ENCODE peak calls at places on chromosomes 7 and 10, in nine cellular contexts. One of them, this sample, is unnamed.

GRCh38 chr10:56823849-56824248 is 462.8 kb upstream of the ZWINT start:
- DNase-seq in fibroblast of the aortic adventitia: no peak
- DNase-seq in lower leg skin: no peak
- DNase-seq in foreskin fibroblast: no peak
- DNase-seq in uterus: no peak
- DNase-seq in AG09309: no peak
- DNase-seq in fibroblast of villous mesenchyme: no peak
- DNase-seq in astrocyte of the cerebellum: no peak
- DNase-seq in retinal pigment epithelial cell: no peak
- DNase-seq in this sample: no peak

GRCh38 chr10:108039821-108040584 is 875.5 kb upstream of the SORCS1 start:
- DNase-seq in astrocyte of the cerebellum: no peak
- DNase-seq in uterus: no peak
- DNase-seq in fibroblast of villous mesenchyme: no peak
- DNase-seq in lower leg skin: no peak
- DNase-seq in AG09309: no peak
- DNase-seq in foreskin fibroblast: no peak
- DNase-seq in retinal pigment epithelial cell: no peak
- DNase-seq in fibroblast of the aortic adventitia: no peak
- DNase-seq in this sample: no peak

GRCh38 chr7:82382276-82382675 is 61.3 kb downstream of the CACNA2D1 start:
- DNase-seq in AG09309: no peak
- DNase-seq in retinal pigment epithelial cell: no peak
- DNase-seq in uterus: no peak
- DNase-seq in fibroblast of villous mesenchyme: no peak
- DNase-seq in foreskin fibroblast: no peak
- DNase-seq in fibroblast of the aortic adventitia: no peak
- DNase-seq in astrocyte of the cerebellum: no peak
- DNase-seq in lower leg skin: no peak
- DNase-seq in this sample: no peak

GRCh38 chr7:2307690-2308107 is 6.5 kb downstream of the SNX8 start:
- DNase-seq in uterus: no peak
- DNase-seq in AG09309: no peak
- DNase-seq in foreskin fibroblast: no peak
- DNase-seq in fibroblast of the aortic adventitia: no peak
- DNase-seq in retinal pigment epithelial cell: no peak
- DNase-seq in fibroblast of villous mesenchyme: no peak
- DNase-seq in lower leg skin: no peak
- DNase-seq in astrocyte of the cerebellum: no peak
- DNase-seq in this sample: no peak

GRCh38 chr10:28845009-28845682 is 167.8 kb downstream of the BAMBI start:
- DNase-seq in foreskin fibroblast: no peak
- DNase-seq in uterus: no peak
- DNase-seq in astrocyte of the cerebellum: no peak
- DNase-seq in retinal pigment epithelial cell: peak; percentile 85
- DNase-seq in fibroblast of villous mesenchyme: peak; percentile 75
- DNase-seq in AG09309: no peak
- DNase-seq in fibroblast of the aortic adventitia: peak; percentile 77
- DNase-seq in lower leg skin: no peak
- DNase-seq in this sample: no peak

GRCh38 chr10:121267236-121268003 is 330.8 kb downstream of the FGFR2 start:
- DNase-seq in lower leg skin: no peak
- DNase-seq in fibroblast of the aortic adventitia: no peak
- DNase-seq in fibroblast of villous mesenchyme: no peak
- DNase-seq in AG09309: no peak
- DNase-seq in uterus: no peak
- DNase-seq in retinal pigment epithelial cell: no peak
- DNase-seq in astrocyte of the cerebellum: no peak
- DNase-seq in foreskin fibroblast: no peak
- DNase-seq in this sample: no peak

GRCh38 chr7:4861227-4861626 is 603 bp downstream of the PAPOLB start:
- DNase-seq in foreskin fibroblast: no peak
- DNase-seq in fibroblast of the aortic adventitia: no peak
- DNase-seq in astrocyte of the cerebellum: no peak
- DNase-seq in uterus: no peak
- DNase-seq in fibroblast of villous mesenchyme: no peak
- DNase-seq in AG09309: no peak
- DNase-seq in lower leg skin: no peak
- DNase-seq in retinal pigment epithelial cell: no peak
- DNase-seq in this sample: no peak

GRCh38 chr10:113335603-113336002 is 217.2 kb upstream of the HABP2 start:
- DNase-seq in astrocyte of the cerebellum: no peak
- DNase-seq in foreskin fibroblast: peak; percentile 69
- DNase-seq in retinal pigment epithelial cell: no peak
- DNase-seq in lower leg skin: no peak
- DNase-seq in fibroblast of villous mesenchyme: peak; percentile 10
- DNase-seq in fibroblast of the aortic adventitia: peak; percentile 49
- DNase-seq in AG09309: no peak
- DNase-seq in uterus: no peak
- DNase-seq in this sample: no peak

GRCh38 chr7:130996841-130997231 is 262.8 kb upstream of the KLF14 start:
- DNase-seq in uterus: no peak
- DNase-seq in retinal pigment epithelial cell: no peak
- DNase-seq in fibroblast of the aortic adventitia: peak; percentile 58
- DNase-seq in astrocyte of the cerebellum: no peak
- DNase-seq in foreskin fibroblast: no peak
- DNase-seq in lower leg skin: no peak
- DNase-seq in fibroblast of villous mesenchyme: peak; percentile 90
- DNase-seq in AG09309: no peak
- DNase-seq in this sample: no peak

GRCh38 chr10:88986549-88987242 is 3.9 kb upstream of the FAS start:
- DNase-seq in uterus: no peak
- DNase-seq in foreskin fibroblast: peak; percentile 29
- DNase-seq in astrocyte of the cerebellum: no peak
- DNase-seq in fibroblast of villous mesenchyme: peak; percentile 69
- DNase-seq in fibroblast of the aortic adventitia: peak; percentile 69
- DNase-seq in retinal pigment epithelial cell: no peak
- DNase-seq in lower leg skin: no peak
- DNase-seq in AG09309: no peak
- DNase-seq in this sample: no peak

GRCh38 chr7:95863-96260 is 96.5 kb upstream of the FAM20C start:
- DNase-seq in fibroblast of the aortic adventitia: peak; percentile 48
- DNase-seq in lower leg skin: no peak
- DNase-seq in astrocyte of the cerebellum: no peak
- DNase-seq in foreskin fibroblast: no peak
- DNase-seq in fibroblast of villous mesenchyme: no peak
- DNase-seq in retinal pigment epithelial cell: no peak
- DNase-seq in AG09309: no peak
- DNase-seq in uterus: no peak
- DNase-seq in this sample: no peak

GRCh38 chr10:84054743-84055142 is 84.6 kb upstream of the GHITM start:
- DNase-seq in lower leg skin: no peak
- DNase-seq in fibroblast of the aortic adventitia: no peak
- DNase-seq in uterus: no peak
- DNase-seq in astrocyte of the cerebellum: no peak
- DNase-seq in fibroblast of villous mesenchyme: no peak
- DNase-seq in AG09309: no peak
- DNase-seq in retinal pigment epithelial cell: no peak
- DNase-seq in foreskin fibroblast: no peak
- DNase-seq in this sample: no peak

GRCh38 chr10:97131702-97132101 is 54.1 kb downstream of the SLIT1 start:
- DNase-seq in uterus: no peak
- DNase-seq in AG09309: peak; percentile 10
- DNase-seq in fibroblast of villous mesenchyme: peak; percentile 6
- DNase-seq in fibroblast of the aortic adventitia: peak; percentile 11
- DNase-seq in foreskin fibroblast: no peak
- DNase-seq in astrocyte of the cerebellum: peak; percentile 11
- DNase-seq in lower leg skin: no peak
- DNase-seq in retinal pigment epithelial cell: no peak
- DNase-seq in this sample: no peak

GRCh38 chr10:30833625-30833970 is 198.1 kb downstream of the ZNF438 start:
- DNase-seq in fibroblast of villous mesenchyme: no peak
- DNase-seq in astrocyte of the cerebellum: no peak
- DNase-seq in fibroblast of the aortic adventitia: no peak
- DNase-seq in foreskin fibroblast: no peak
- DNase-seq in AG09309: no peak
- DNase-seq in retinal pigment epithelial cell: no peak
- DNase-seq in lower leg skin: no peak
- DNase-seq in uterus: no peak
- DNase-seq in this sample: no peak

GRCh38 chr10:130934333-130935035 is 377.0 kb downstream of the TCERG1L start:
- DNase-seq in astrocyte of the cerebellum: no peak
- DNase-seq in lower leg skin: no peak
- DNase-seq in AG09309: no peak
- DNase-seq in fibroblast of villous mesenchyme: no peak
- DNase-seq in uterus: no peak
- DNase-seq in foreskin fibroblast: no peak
- DNase-seq in fibroblast of the aortic adventitia: no peak
- DNase-seq in retinal pigment epithelial cell: no peak
- DNase-seq in this sample: no peak

GRCh38 chr7:30148951-30149459 is 14.2 kb downstream of the MTURN start:
- DNase-seq in fibroblast of villous mesenchyme: no peak
- DNase-seq in foreskin fibroblast: no peak
- DNase-seq in fibroblast of the aortic adventitia: no peak
- DNase-seq in lower leg skin: peak; percentile 55
- DNase-seq in AG09309: no peak
- DNase-seq in uterus: no peak
- DNase-seq in retinal pigment epithelial cell: no peak
- DNase-seq in astrocyte of the cerebellum: no peak
- DNase-seq in this sample: no peak

GRCh38 chr7:143458263-143458662 is 15.0 kb downstream of the TAS2R60 start:
- DNase-seq in fibroblast of the aortic adventitia: peak; percentile 65
- DNase-seq in fibroblast of villous mesenchyme: no peak
- DNase-seq in lower leg skin: no peak
- DNase-seq in retinal pigment epithelial cell: no peak
- DNase-seq in foreskin fibroblast: peak; percentile 80
- DNase-seq in astrocyte of the cerebellum: no peak
- DNase-seq in AG09309: peak; percentile 67
- DNase-seq in uterus: no peak
- DNase-seq in this sample: no peak

DNA sequence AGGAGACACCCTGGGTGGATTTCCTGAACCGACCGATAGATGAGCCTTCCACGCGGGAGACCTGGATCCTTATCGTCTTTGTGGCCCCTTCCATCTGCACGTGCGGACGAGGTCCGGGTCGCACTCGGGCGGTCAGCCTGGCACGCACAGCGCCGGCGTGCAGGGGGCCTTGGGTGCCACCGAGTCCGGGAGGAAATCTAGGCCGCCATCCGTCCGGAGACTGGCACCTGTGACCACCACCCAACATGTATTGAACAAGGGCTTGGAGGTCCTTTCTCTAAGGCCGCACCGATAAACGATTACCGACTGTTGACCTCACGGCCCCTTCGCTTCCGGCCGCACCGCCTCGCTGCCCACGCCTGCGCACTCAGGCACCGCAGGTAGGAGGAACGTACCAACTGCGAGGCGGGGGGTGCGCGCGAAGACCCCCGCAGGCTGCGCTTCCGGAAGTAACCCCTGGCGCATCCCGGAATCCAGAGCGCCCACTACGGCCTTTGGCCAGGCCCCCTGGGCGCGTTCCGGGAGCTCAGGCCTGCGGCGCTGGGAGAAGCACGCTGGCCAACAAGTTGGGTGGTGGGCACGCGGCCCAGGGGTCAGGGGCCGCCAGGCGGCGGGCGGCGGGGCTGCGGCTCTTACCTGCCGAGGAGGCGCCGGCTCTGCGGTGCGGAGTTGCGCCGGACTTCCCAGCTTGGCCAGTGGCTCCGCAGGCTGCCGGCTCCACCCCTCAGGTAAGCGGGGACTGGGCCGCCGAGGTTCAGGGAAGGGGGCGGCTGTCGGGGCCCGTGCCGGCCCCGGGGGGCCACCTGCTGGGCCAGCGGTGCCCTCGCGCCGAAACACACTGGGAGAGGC is at the start of the genes ACTR3C and LRRC61:
- DNase-seq in lower leg skin: no peak
- DNase-seq in foreskin fibroblast: no peak
- DNase-seq in AG09309: no peak
- DNase-seq in uterus: peak; percentile 48
- DNase-seq in astrocyte of the cerebellum: no peak
- DNase-seq in fibroblast of villous mesenchyme: no peak
- DNase-seq in fibroblast of the aortic adventitia: no peak
- DNase-seq in retinal pigment epithelial cell: no peak
- DNase-seq in this sample: no peak
- TF ChIP-seq CTCF in lower leg skin: no peak
- TF ChIP-seq CTCF in foreskin fibroblast: no peak
- TF ChIP-seq CTCF in AG09309: no peak
- TF ChIP-seq CTCF in uterus: no peak
- TF ChIP-seq CTCF in astrocyte of the cerebellum: no peak
- TF ChIP-seq CTCF in fibroblast of villous mesenchyme: no peak
- TF ChIP-seq CTCF in fibroblast of the aortic adventitia: no peak
- TF ChIP-seq CTCF in retinal pigment epithelial cell: no peak
- TF ChIP-seq CTCF in this sample: peak; percentile 40

GRCh38 chr7:43834463-43835251 is 34.7 kb downstream of the MRPS24 start:
- DNase-seq in AG09309: no peak
- DNase-seq in retinal pigment epithelial cell: no peak
- DNase-seq in astrocyte of the cerebellum: no peak
- DNase-seq in fibroblast of villous mesenchyme: peak; percentile 39
- DNase-seq in fibroblast of the aortic adventitia: peak; percentile 21
- DNase-seq in lower leg skin: no peak
- DNase-seq in foreskin fibroblast: no peak
- DNase-seq in uterus: no peak
- DNase-seq in this sample: peak; percentile 40
- H3K4me3 ChIP-seq in AG09309: no peak overlapping the region
- H3K4me3 ChIP-seq in retinal pigment epithelial cell: no peak overlapping the region
- H3K4me3 ChIP-seq in astrocyte of the cerebellum: no peak overlapping the region
- H3K4me3 ChIP-seq in fibroblast of villous mesenchyme: peak overlapping the region; percentile 21
- H3K4me3 ChIP-seq in fibroblast of the aortic adventitia: no peak overlapping the region
- H3K4me3 ChIP-seq in lower leg skin: no peak overlapping the region
- H3K4me3 ChIP-seq in foreskin fibroblast: no peak overlapping the region
- H3K4me3 ChIP-seq in uterus: no peak overlapping the region
- H3K4me3 ChIP-seq in this sample: peak overlapping the region; percentile 41

DNA sequence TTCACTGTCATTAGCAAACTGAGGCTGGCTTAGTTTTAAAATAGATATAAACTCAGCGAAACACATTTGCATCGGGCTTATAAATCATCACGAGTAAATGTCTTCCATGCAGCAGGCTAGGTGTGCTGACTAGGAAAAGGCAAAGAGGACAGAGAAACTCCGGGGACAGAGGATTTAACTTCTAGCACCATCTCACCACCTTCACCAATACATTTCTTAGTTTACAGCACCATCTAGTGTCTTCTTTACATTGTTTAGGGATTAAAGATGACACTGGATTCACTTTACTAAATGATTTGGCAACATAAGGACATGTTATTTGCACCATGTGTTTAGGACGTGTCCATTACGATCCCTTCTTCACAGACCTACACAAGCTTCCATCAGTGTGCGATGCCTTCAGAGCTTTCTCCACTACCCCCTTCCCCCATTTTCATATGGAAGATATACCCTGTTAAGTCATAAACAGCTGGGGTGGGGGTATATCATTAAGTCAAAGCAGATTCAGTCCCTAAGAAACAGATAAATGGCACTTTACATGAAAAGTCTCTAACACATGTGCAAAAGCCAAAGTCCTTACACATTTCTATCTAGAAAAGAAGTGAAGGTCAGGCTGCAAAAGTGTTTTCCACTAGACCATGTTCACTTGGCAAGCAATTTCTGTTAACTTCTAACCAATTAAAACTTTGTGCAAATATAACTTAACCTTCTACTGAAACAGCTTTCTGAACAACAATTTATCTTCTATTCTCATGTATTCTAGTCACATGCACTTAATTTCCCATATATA is 103.3 kb downstream of the GRB10 start:
- DNase-seq in foreskin fibroblast: peak; percentile 49
- DNase-seq in fibroblast of the aortic adventitia: peak; percentile 57
- DNase-seq in retinal pigment epithelial cell: no peak
- DNase-seq in uterus: no peak
- DNase-seq in fibroblast of villous mesenchyme: peak; percentile 63
- DNase-seq in lower leg skin: no peak
- DNase-seq in astrocyte of the cerebellum: no peak
- DNase-seq in AG09309: no peak
- DNase-seq in this sample: no peak
- TF ChIP-seq CTCF in foreskin fibroblast: no peak
- TF ChIP-seq CTCF in fibroblast of the aortic adventitia: peak; percentile 23
- TF ChIP-seq CTCF in retinal pigment epithelial cell: peak; percentile 6
- TF ChIP-seq CTCF in uterus: peak; percentile 47
- TF ChIP-seq CTCF in fibroblast of villous mesenchyme: peak; percentile 43
- TF ChIP-seq CTCF in lower leg skin: no peak
- TF ChIP-seq CTCF in astrocyte of the cerebellum: peak; percentile 6
- TF ChIP-seq CTCF in AG09309: peak; percentile 27
- TF ChIP-seq CTCF in this sample: peak; percentile 56

GRCh38 chr10:116665541-116666125 is 44.9 kb downstream of the PNLIPRP2 start:
- DNase-seq in astrocyte of the cerebellum: peak; percentile 5
- DNase-seq in lower leg skin: no peak
- DNase-seq in fibroblast of villous mesenchyme: peak; percentile 16
- DNase-seq in uterus: peak; percentile 63
- DNase-seq in AG09309: no peak
- DNase-seq in fibroblast of the aortic adventitia: peak; percentile 65
- DNase-seq in foreskin fibroblast: no peak
- DNase-seq in retinal pigment epithelial cell: no peak
- DNase-seq in this sample: no peak
- H3K4me3 ChIP-seq in astrocyte of the cerebellum: no peak overlapping the region
- H3K4me3 ChIP-seq in lower leg skin: no peak overlapping the region
- H3K4me3 ChIP-seq in fibroblast of villous mesenchyme: peak overlapping the region; percentile 7
- H3K4me3 ChIP-seq in uterus: peak overlapping the region; percentile 10
- H3K4me3 ChIP-seq in AG09309: peak overlapping the region; percentile 20
- H3K4me3 ChIP-seq in fibroblast of the aortic adventitia: peak overlapping the region; percentile 17
- H3K4me3 ChIP-seq in foreskin fibroblast: no peak overlapping the region
- H3K4me3 ChIP-seq in retinal pigment epithelial cell: no peak overlapping the region
- H3K4me3 ChIP-seq in this sample: no peak overlapping the region